ENCODE peak calls at places on chromosomes 4 and X, in six cellular contexts. S is K562, I is HL-60, L is GM12878, K is HepG2, O is H1. D is an unnamed sample.

GRCh38 chrX:129717902-129718301 is 20.9 kb upstream of the XPNPEP2 start:
- DNase-seq in L (no peak), K (no peak), S (no peak), I (no peak), O (no peak), D (no peak)

GRCh38 chrX:9465380-9466114 is 689 bp downstream of the TBL1X start:
- DNase-seq in L (no peak), O (no peak), K (no peak), S (peak), I (no peak), D (peak)

GRCh38 chrX:56233682-56234081 is 1.5 kb downstream of the KLF8 start:
- DNase-seq in O (peak), I (no peak), K (no peak), L (peak), S (no peak), D (no peak)

GRCh38 chrX:1506916-1507315 is 30.1 kb downstream of the P2RY8 start:
- DNase-seq in L (no peak), S (no peak), I (no peak), K (no peak), O (no peak), D (no peak)

GRCh38 chr4:6693274-6694176 is at the start of gene S100P:
- DNase-seq in S (no peak), O (no peak), L (no peak), I (peak), K (peak), D (no peak)

GRCh38 chr4:139736257-139736626 is 70.6 kb downstream of the MGST2 start:
- DNase-seq in S (no peak), I (no peak), L (no peak), K (no peak), O (no peak), D (no peak)

GRCh38 chrX:134484039-134484438 is 24.1 kb downstream of the HPRT1 start:
- DNase-seq in O (no peak), I (peak), K (peak), L (no peak), S (peak), D (peak)

GRCh38 chrX:119118780-119119395 is 8.7 kb downstream of the KIAA1210 start:
- DNase-seq in S (peak), I (peak), K (peak), O (peak), L (no peak), D (peak)

GRCh38 chr4:18318682-18319410 is 297.3 kb upstream of the LCORL start:
- DNase-seq in S (no peak), I (no peak), L (no peak), O (no peak), K (no peak), D (peak)

GRCh38 chr4:121451310-121451709 is 70.5 kb upstream of the QRFPR start:
- DNase-seq in S (no peak), L (no peak), K (no peak), I (no peak), O (no peak), D (no peak)

GRCh38 chr4:56146956-56147355 is 198.2 kb downstream of the CEP135 start:
- DNase-seq in O (no peak), I (no peak), S (no peak), K (no peak), L (no peak), D (peak)

GRCh38 chr4:53656421-53656981 is 65.2 kb upstream of the LNX1 start:
- DNase-seq in L (no peak), K (no peak), O (no peak), I (no peak), S (no peak), D (no peak)

GRCh38 chr4:2793578-2793919 is 664 bp downstream of the SH3BP2 start:
- DNase-seq in L (no peak), K (no peak), I (peak), O (no peak), S (no peak), D (peak)

GRCh38 chr4:61273237-61273636 is 73.1 kb downstream of the ADGRL3 start:
- DNase-seq in O (no peak), L (no peak), K (no peak), S (no peak), I (peak), D (no peak)

GRCh38 chr4:53591372-53591892 is at the start of gene LNX1:
- DNase-seq in I (peak), L (no peak), S (peak), K (no peak), O (peak), D (no peak)

GRCh38 chr4:72110886-72111285 is 79.1 kb downstream of the NPFFR2 start:
- DNase-seq in L (no peak), S (no peak), O (no peak), I (no peak), K (no peak), D (no peak)

GRCh38 chr4:24070117-24070516 is 180.3 kb upstream of the PPARGC1A start:
- DNase-seq in L (no peak), I (no peak), K (peak), S (no peak), O (no peak), D (no peak)

GRCh38 chrX:404656-405055 is 17.9 kb upstream of the PPP2R3B start:
- DNase-seq in I (no peak), S (no peak), K (no peak), L (no peak), O (no peak), D (no peak)

GRCh38 chrX:154328646-154329045 is 33.1 kb downstream of the TKTL1 start:
- DNase-seq in L (no peak), I (no peak), K (no peak), S (no peak), O (no peak), D (no peak)

GRCh38 chr4:70718811-70719604 is 2.8 kb upstream of the RUFY3 start:
- DNase-seq in I (no peak), O (no peak), K (no peak), S (no peak), L (no peak), D (no peak)

GRCh38 chr4:6657242-6658203 is 17.0 kb downstream of the MRFAP1 start:
- DNase-seq in L (no peak), S (no peak), K (no peak), O (no peak), I (no peak), D (no peak)

GRCh38 chr4:73776363-73776762 is 36.0 kb downstream of the CXCL8 start:
- DNase-seq in S (peak), L (no peak), K (peak), I (peak), O (no peak), D (no peak)

GRCh38 chr4:73917081-73917501 is 47.9 kb downstream of the CXCL1 start:
- DNase-seq in L (no peak), S (no peak), I (no peak), O (no peak), K (no peak), D (no peak)

GRCh38 chr4:7779194-7779768 is 160.4 kb downstream of the AFAP1 start:
- DNase-seq in S (no peak), O (no peak), L (no peak), I (no peak), K (no peak), D (no peak)
- TF ChIP-seq GABPA in S (no peak), O (no peak), L (no peak), I (no peak), K (no peak), D (no peak)

GRCh38 chr4:37693450-37694190 is 7.4 kb upstream of the RELL1 start:
- DNase-seq in I (no peak), K (no peak), S (no peak), O (no peak), L (no peak), D (no peak)
- TF ChIP-seq GABPA in I (no peak), K (no peak), S (no peak), O (no peak), L (no peak), D (no peak)

DNA sequence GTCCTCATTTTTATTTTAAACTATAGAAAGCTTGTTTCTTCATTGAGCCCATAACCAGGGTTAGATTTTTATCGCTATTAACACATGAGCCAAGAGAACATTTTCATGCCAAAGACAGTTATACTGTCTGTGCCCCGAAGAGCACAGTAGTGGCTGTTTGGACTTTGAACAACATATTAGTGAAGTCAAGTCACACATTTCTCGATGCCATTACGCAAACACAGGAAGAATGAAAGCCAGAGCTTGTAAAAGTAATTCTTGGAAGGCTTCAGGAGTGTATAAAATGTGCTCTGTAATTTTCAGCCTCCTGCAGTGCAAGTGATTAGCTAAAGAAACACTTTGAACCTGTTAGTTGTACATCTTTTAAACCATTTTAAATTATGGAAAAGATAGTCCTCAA is 590.6 kb upstream of the PITX2 start:
- DNase-seq in S (no peak), O (no peak), L (no peak), I (no peak), K (peak), D (no peak)
- TF ChIP-seq GABPA in S (no peak), O (no peak), L (no peak), I (no peak), K (no peak), D (no peak)

GRCh38 chr4:146054676-146055075 is 116.1 kb upstream of the ZNF827 start:
- DNase-seq in O (no peak), K (no peak), L (no peak), S (no peak), I (no peak), D (no peak)

GRCh38 chr4:146051724-146052396 is 113.2 kb upstream of the ZNF827 start:
- DNase-seq in I (no peak), O (no peak), L (no peak), S (no peak), K (no peak), D (no peak)

GRCh38 chr4:146058531-146058930 is 117.0 kb upstream of the LSM6 start:
- DNase-seq in L (no peak), O (no peak), I (no peak), K (no peak), S (no peak), D (no peak)

GRCh38 chr4:146049802-146050201 is 111.2 kb upstream of the ZNF827 start:
- DNase-seq in K (no peak), L (peak), I (no peak), O (no peak), S (no peak), D (no peak)

DNA sequence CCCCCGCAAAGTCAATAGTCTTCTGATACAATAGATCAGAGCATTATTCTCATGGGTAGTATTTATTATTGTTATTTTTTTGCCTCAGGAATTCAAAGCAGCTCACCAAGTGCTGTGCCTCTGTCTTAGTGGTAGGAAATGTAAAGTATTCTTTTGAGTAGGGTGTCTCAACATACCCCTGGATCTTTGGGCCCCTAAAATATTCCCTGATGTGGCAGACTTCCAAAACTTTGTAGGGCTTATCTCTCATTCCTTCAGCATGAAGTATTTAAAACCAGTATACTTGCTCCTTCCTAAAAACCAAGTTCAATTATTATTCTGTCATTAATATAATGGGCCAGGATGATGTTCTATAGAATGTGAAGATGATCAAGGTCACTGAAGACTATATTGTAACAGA is 115.3 kb upstream of the ZNF827 start:
- DNase-seq in O (no peak), I (no peak), L (no peak), S (no peak), K (no peak), D (no peak)
- TF ChIP-seq GABPA in O (no peak), I (no peak), L (no peak), S (no peak), K (no peak), D (no peak)

D was measured in SK-N-SH.